ENCODE peak calls at places on chromosome 16, in eight cellular contexts. I, W, G, P, K, R, M and F are unnamed samples.

GRCh38 chr16:8855972-8856371 is 12.8 kb downstream of the CARHSP1 start:
- DNase-seq in G (no peak), I (no peak), W (no peak), K (no peak), R (no peak), M (no peak), P (no peak), F (no peak)

GRCh38 chr16:52912565-52913173 is 140.0 kb downstream of the CHD9NB start:
- DNase-seq in W (peak), M (peak), I (peak), G (peak), P (peak), R (peak), K (peak), F (peak)

GRCh38 chr16:77359065-77359502 is 75.8 kb downstream of the ADAMTS18 start:
- DNase-seq in K (peak), I (no peak), P (no peak), G (peak), W (peak), M (peak), R (peak), F (no peak)

GRCh38 chr16:29290631-29291247 is 115.8 kb downstream of the NPIPB11 start:
- DNase-seq in W (peak), G (peak), R (peak), M (peak), K (peak), I (peak), P (peak), F (peak)

GRCh38 chr16:72124761-72125634 is 31.4 kb downstream of the DHX38 start:
- DNase-seq in W (peak), K (peak), M (peak), R (peak), G (peak), I (no peak), P (peak), F (peak)

GRCh38 chr16:29813644-29814562 is 1.9 kb downstream of the PRRT2 start:
- DNase-seq in M (no peak), W (no peak), G (no peak), K (no peak), R (peak), I (no peak), P (no peak), F (no peak)

GRCh38 chr16:78524066-78524595 is 424.7 kb downstream of the WWOX start:
- DNase-seq in K (peak), R (no peak), P (no peak), M (no peak), W (no peak), G (no peak), I (no peak), F (no peak)

GRCh38 chr16:25996052-25996451 is 304.3 kb downstream of the HS3ST4 start:
- DNase-seq in R (no peak), P (no peak), M (no peak), W (no peak), I (no peak), G (no peak), K (no peak), F (no peak)

GRCh38 chr16:17305694-17306093 is 165.1 kb downstream of the XYLT1 start:
- DNase-seq in I (no peak), G (no peak), W (no peak), M (no peak), R (no peak), P (no peak), K (no peak), F (no peak)

GRCh38 chr16:26816266-26816665 is 250.5 kb upstream of the C16orf82 start:
- DNase-seq in M (no peak), G (no peak), W (no peak), R (no peak), K (no peak), P (no peak), I (no peak), F (no peak)

GRCh38 chr16:9820481-9821246 is 361.6 kb downstream of the GRIN2A start:
- DNase-seq in K (no peak), P (no peak), W (no peak), G (no peak), I (no peak), M (no peak), R (peak), F (no peak)

DNA sequence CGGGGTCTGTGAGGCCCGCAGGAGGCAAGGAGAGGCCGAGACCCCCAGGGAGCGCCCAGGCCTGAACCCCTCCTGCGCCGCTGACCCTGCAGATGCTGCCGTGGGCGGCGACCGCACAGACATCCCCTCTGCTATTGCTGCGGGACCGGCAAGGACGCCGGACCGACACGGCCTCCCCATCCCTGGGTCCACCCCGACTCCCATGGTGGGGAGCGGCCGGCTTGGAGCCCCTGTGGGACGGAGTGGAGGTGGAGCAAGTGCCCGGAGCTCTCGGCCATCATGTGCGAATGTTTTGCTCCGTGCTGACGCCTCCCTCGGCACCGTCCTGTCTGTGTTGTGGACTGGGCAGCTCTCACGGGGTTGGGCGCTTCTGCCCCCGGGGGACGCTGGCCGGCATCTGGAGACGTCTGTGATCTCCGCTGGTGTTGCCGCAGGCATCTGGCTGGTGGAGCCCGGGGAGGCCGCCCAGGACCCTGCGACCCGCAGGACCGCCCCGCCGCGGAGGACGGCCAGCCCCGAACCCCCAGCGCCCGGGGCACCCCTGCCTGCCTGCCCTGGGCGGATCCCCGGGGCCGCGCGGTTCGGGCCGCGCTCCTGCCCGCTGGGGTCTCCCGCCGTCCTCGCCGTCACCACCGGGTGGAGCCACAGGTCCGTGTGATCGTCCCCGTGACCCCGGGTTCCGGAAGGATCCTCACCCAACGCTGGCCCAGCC is 12.8 kb upstream of the GNG13 start:
- DNase-seq in G (no peak), K (no peak), P (peak), W (peak), M (no peak), R (peak), I (no peak), F (peak)
- H3K4me3 ChIP-seq in G (no peak), K (no peak), P (no peak), W (no peak), M (no peak), R (peak), I (peak), F (no peak)

GRCh38 chr16:12903325-12904040 is 2.1 kb downstream of the SHISA9 start:
- DNase-seq in G (no peak), R (peak), W (no peak), M (no peak), I (no peak), P (no peak), K (no peak), F (no peak)

GRCh38 chr16:12906271-12906670 is 4.9 kb downstream of the SHISA9 start:
- DNase-seq in G (no peak), K (no peak), I (no peak), P (no peak), R (peak), M (no peak), W (no peak), F (no peak)

GRCh38 chr16:12901597-12902436 is at the start of gene SHISA9:
- DNase-seq in W (peak), K (no peak), R (peak), P (no peak), M (no peak), G (no peak), I (no peak), F (no peak)

GRCh38 chr16:12902511-12903324 is 1.3 kb downstream of the SHISA9 start:
- DNase-seq in I (no peak), K (no peak), R (peak), W (no peak), M (no peak), P (no peak), G (no peak), F (no peak)

GRCh38 chr16:12904041-12904671 is 2.8 kb downstream of the SHISA9 start:
- DNase-seq in K (no peak), G (no peak), M (no peak), P (no peak), I (no peak), R (peak), W (no peak), F (no peak)
- H3K4me3 ChIP-seq in K (no peak), G (no peak), M (no peak), P (no peak), I (peak), R (peak), W (no peak), F (no peak)

GRCh38 chr16:31108035-31108793 is at the start of gene BCKDK:
- DNase-seq in W (peak), K (no peak), G (peak), I (no peak), M (peak), R (peak), P (peak), F (peak)

GRCh38 chr16:31106509-31107464 is 1.4 kb upstream of the BCKDK start:
- DNase-seq in W (no peak), R (no peak), G (no peak), P (no peak), I (no peak), M (no peak), K (no peak), F (no peak)

GRCh38 chr16:31108794-31109558 is 790 bp downstream of the BCKDK start:
- DNase-seq in W (no peak), K (no peak), I (no peak), M (no peak), P (no peak), G (no peak), R (no peak), F (no peak)

GRCh38 chr16:31107465-31107867 is 720 bp upstream of the BCKDK start:
- DNase-seq in M (no peak), R (no peak), I (no peak), G (no peak), P (no peak), K (no peak), W (no peak), F (no peak)

GRCh38 chr16:31105677-31106213 is 2.4 kb upstream of the BCKDK start:
- DNase-seq in I (peak), R (peak), K (no peak), P (peak), M (peak), G (peak), W (peak), F (peak)
- H3K4me3 ChIP-seq in I (peak), R (no peak), K (no peak), P (no peak), M (no peak), G (no peak), W (no peak), F (no peak)

GRCh38 chr16:73671102-73671501 is 623.2 kb upstream of the ZFHX3 start:
- DNase-seq in I (no peak), K (no peak), W (no peak), R (peak), G (no peak), P (no peak), M (no peak), F (no peak)
- H3K4me3 ChIP-seq in I (no peak), K (no peak), W (no peak), R (no peak), G (no peak), P (no peak), M (no peak), F (no peak)

GRCh38 chr16:56607675-56608042 is 725 bp upstream of the MT2A start:
- DNase-seq in K (no peak), W (no peak), G (no peak), P (no peak), R (no peak), I (no peak), M (no peak), F (no peak)

GRCh38 chr16:56604966-56605365 is 3.4 kb upstream of the MT2A start:
- DNase-seq in W (no peak), I (no peak), G (no peak), R (no peak), K (no peak), M (no peak), P (no peak), F (no peak)

GRCh38 chr16:56606688-56607618 is 1.4 kb upstream of the MT2A start:
- DNase-seq in I (peak), G (peak), M (peak), R (no peak), P (peak), W (peak), K (peak), F (peak)

GRCh38 chr16:56605475-56605874 is 2.9 kb upstream of the MT2A start:
- DNase-seq in R (no peak), P (no peak), M (no peak), I (no peak), K (no peak), W (no peak), G (no peak), F (no peak)

GRCh38 chr16:56606071-56606687 is 2.2 kb upstream of the MT2A start:
- DNase-seq in M (no peak), G (no peak), P (no peak), I (peak), R (no peak), W (peak), K (peak), F (peak)
- H3K4me3 ChIP-seq in M (no peak), G (no peak), P (no peak), I (no peak), R (no peak), W (no peak), K (no peak), F (no peak)

DNA sequence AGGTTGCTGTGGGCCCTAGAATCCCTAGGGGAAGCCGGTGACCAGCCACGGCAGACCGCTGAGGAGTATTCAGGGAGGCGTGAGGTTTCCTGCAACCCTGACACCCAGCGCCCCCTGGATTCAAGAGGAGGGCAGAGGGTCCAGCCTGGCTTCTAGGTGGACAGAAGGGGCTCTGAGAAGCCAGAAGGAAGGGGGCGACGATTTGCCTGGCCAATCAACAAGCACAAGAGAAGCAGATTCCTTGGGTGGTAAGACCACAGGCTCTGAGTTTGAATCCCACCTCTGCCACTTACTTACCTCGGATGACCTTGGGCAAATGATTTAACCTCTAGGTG is 10.4 kb upstream of the GINS2 start:
- DNase-seq in R (peak), G (no peak), W (no peak), I (no peak), P (no peak), K (no peak), M (no peak), F (no peak)
- H3K4me3 ChIP-seq in R (no peak), G (no peak), W (no peak), I (no peak), P (no peak), K (no peak), M (no peak), F (no peak)

GRCh38 chr16:31886227-31886626 is 12.6 kb downstream of the ZNF267 start:
- DNase-seq in K (no peak), W (no peak), I (no peak), G (no peak), R (no peak), M (no peak), P (no peak), F (no peak)
- H3K4me3 ChIP-seq in K (no peak), W (no peak), I (no peak), G (no peak), R (no peak), M (no peak), P (no peak), F (no peak)

GRCh38 chr16:57539072-57539796 is 2.9 kb upstream of the CCDC102A start:
- DNase-seq in I (no peak), P (no peak), M (no peak), K (peak), W (no peak), G (no peak), R (no peak), F (no peak)

GRCh38 chr16:57544129-57544653 is 1.7 kb downstream of the ADGRG5 start:
- DNase-seq in G (no peak), K (no peak), M (no peak), P (peak), W (no peak), I (no peak), R (no peak), F (peak)

GRCh38 chr16:57540906-57541753 is 1.3 kb upstream of the ADGRG5 start:
- DNase-seq in M (no peak), R (no peak), K (peak), P (no peak), G (no peak), W (peak), I (no peak), F (no peak)

GRCh38 chr16:57540387-57540786 is 2.1 kb upstream of the ADGRG5 start:
- DNase-seq in P (no peak), G (no peak), R (no peak), K (no peak), I (no peak), M (no peak), W (no peak), F (no peak)

GRCh38 chr16:57541754-57542435 is 548 bp upstream of the ADGRG5 start:
- DNase-seq in M (no peak), W (no peak), R (no peak), G (no peak), K (no peak), P (no peak), I (no peak), F (no peak)
- H3K4me3 ChIP-seq in M (no peak), W (no peak), R (no peak), G (no peak), K (no peak), P (no peak), I (no peak), F (no peak)